ENCODE peak calls at places on chromosomes 7 and 10, in nine cellular contexts. A is body of pancreas, M is mucosa of descending colon, K is HFF-Myc, I is WTC11, Z is stomach, R is testis, Y is lung, X is GM12865. E is an unnamed sample.

GRCh38 chr10:66931340-66931948 is 5.6 kb downstream of the LRRTM3 start:
- DNase-seq in A (no peak), M (no peak), K (peak), I (no peak), Z (no peak), R (no peak), Y (no peak), X (peak), E (no peak)

GRCh38 chr7:77415474-77415821 is 701 bp downstream of the GSAP start:
- DNase-seq in A (peak), M (peak), K (no peak), I (peak), Z (peak), R (peak), Y (no peak), X (peak), E (no peak)

GRCh38 chr7:104267701-104268368 is 60.0 kb upstream of the ORC5 start:
- DNase-seq in A (no peak), M (no peak), K (no peak), I (no peak), Z (no peak), R (no peak), Y (no peak), X (no peak), E (no peak)

GRCh38 chr7:138755331-138755747 is 42.5 kb upstream of the TMEM213 start:
- DNase-seq in A (no peak), M (no peak), K (no peak), I (peak), Z (no peak), R (no peak), Y (no peak), X (no peak), E (no peak)

GRCh38 chr10:86958109-86958830 is at the start of gene SNCG:
- DNase-seq in A (peak), M (no peak), K (no peak), I (no peak), Z (peak), R (peak), Y (no peak), X (no peak), E (no peak)

GRCh38 chr10:88965016-88965415 is 12.4 kb upstream of the ACTA2 start:
- DNase-seq in A (no peak), M (no peak), K (no peak), I (no peak), Z (no peak), R (no peak), Y (no peak), X (no peak), E (no peak)

GRCh38 chr7:5484921-5485320 is 61.3 kb upstream of the TNRC18 start:
- DNase-seq in A (no peak), M (no peak), K (no peak), I (no peak), Z (no peak), R (no peak), Y (no peak), X (no peak), E (no peak)

GRCh38 chr10:71299071-71299759 is 19.8 kb upstream of the SLC29A3 start:
- DNase-seq in A (no peak), M (no peak), K (no peak), I (no peak), Z (no peak), R (no peak), Y (no peak), X (no peak), E (no peak)

GRCh38 chr7:155009570-155010157 is 6.7 kb upstream of the PAXIP1 start:
- DNase-seq in A (no peak), M (no peak), K (no peak), I (peak), Z (no peak), R (no peak), Y (no peak), X (peak), E (no peak)

GRCh38 chr7:142689439-142690168 is 59.7 kb upstream of the PRSS1 start:
- DNase-seq in A (no peak), M (no peak), K (no peak), I (no peak), Z (no peak), R (no peak), Y (no peak), X (no peak), E (no peak)

GRCh38 chr7:44981035-44981706 is 2.4 kb upstream of the MYO1G start:
- DNase-seq in A (no peak), M (no peak), K (no peak), I (no peak), Z (no peak), R (no peak), Y (no peak), X (peak), E (no peak)
- TF ChIP-seq CTCF in A (no peak), M (no peak), K (no peak), I (no peak), Z (no peak), R (no peak), Y (no peak), X (no peak), E (no peak)

GRCh38 chr10:17022898-17023297 is 106.7 kb downstream of the CUBN start:
- DNase-seq in A (no peak), M (no peak), K (no peak), I (no peak), Z (no peak), R (no peak), Y (no peak), X (no peak), E (no peak)

GRCh38 chr10:17024461-17024860 is 105.2 kb downstream of the CUBN start:
- DNase-seq in A (no peak), M (no peak), K (no peak), I (no peak), Z (no peak), R (no peak), Y (no peak), X (no peak), E (no peak)

GRCh38 chr10:17023386-17024298 is 106.0 kb downstream of the CUBN start:
- DNase-seq in A (peak), M (no peak), K (peak), I (no peak), Z (peak), R (peak), Y (peak), X (peak), E (no peak)

GRCh38 chr10:17026686-17027485 is 102.7 kb downstream of the CUBN start:
- DNase-seq in A (no peak), M (no peak), K (no peak), I (no peak), Z (no peak), R (no peak), Y (no peak), X (peak), E (no peak)

GRCh38 chr10:17025444-17026295 is 103.9 kb downstream of the CUBN start:
- DNase-seq in A (peak), M (no peak), K (peak), I (no peak), Z (no peak), R (peak), Y (peak), X (peak), E (no peak)
- TF ChIP-seq CTCF in A (no peak), M (no peak), K (no peak), I (no peak), Z (no peak), R (no peak), Y (no peak), X (no peak), E (no peak)

GRCh38 chr10:104033966-104034365 is 51.7 kb downstream of the COL17A1 start:
- DNase-seq in A (no peak), M (no peak), K (no peak), I (no peak), Z (no peak), R (no peak), Y (no peak), X (no peak), E (no peak)

GRCh38 chr10:104031631-104032030 is 54.0 kb downstream of the COL17A1 start:
- DNase-seq in A (no peak), M (no peak), K (no peak), I (no peak), Z (no peak), R (no peak), Y (no peak), X (no peak), E (no peak)

GRCh38 chr10:104033401-104033930 is 52.2 kb downstream of the COL17A1 start:
- DNase-seq in A (no peak), M (no peak), K (no peak), I (no peak), Z (no peak), R (no peak), Y (no peak), X (no peak), E (no peak)

GRCh38 chr10:104034401-104035053 is 51.2 kb downstream of the COL17A1 start:
- DNase-seq in A (no peak), M (no peak), K (no peak), I (no peak), Z (no peak), R (no peak), Y (no peak), X (no peak), E (no peak)

GRCh38 chr10:104032144-104032775 is 53.4 kb downstream of the COL17A1 start:
- DNase-seq in A (no peak), M (no peak), K (no peak), I (no peak), Z (no peak), R (no peak), Y (no peak), X (no peak), E (no peak)
- TF ChIP-seq CTCF in A (no peak), M (no peak), K (no peak), I (no peak), Z (no peak), R (no peak), Y (no peak), X (no peak), E (no peak)

GRCh38 chr10:133349577-133350011 is 2.4 kb downstream of the PRAP1 start:
- DNase-seq in A (no peak), M (peak), K (no peak), I (no peak), Z (no peak), R (no peak), Y (no peak), X (no peak), E (no peak)

GRCh38 chr10:133350283-133350949 is 3.2 kb downstream of the PRAP1 start:
- DNase-seq in A (no peak), M (peak), K (no peak), I (no peak), Z (no peak), R (no peak), Y (no peak), X (no peak), E (no peak)

GRCh38 chr10:133350950-133351329 is 3.8 kb downstream of the PRAP1 start:
- DNase-seq in A (no peak), M (peak), K (no peak), I (no peak), Z (no peak), R (no peak), Y (no peak), X (no peak), E (no peak)

GRCh38 chr10:133353202-133353959 is 4.4 kb downstream of the FUOM start:
- DNase-seq in A (no peak), M (peak), K (no peak), I (no peak), Z (no peak), R (no peak), Y (no peak), X (no peak), E (no peak)

DNA sequence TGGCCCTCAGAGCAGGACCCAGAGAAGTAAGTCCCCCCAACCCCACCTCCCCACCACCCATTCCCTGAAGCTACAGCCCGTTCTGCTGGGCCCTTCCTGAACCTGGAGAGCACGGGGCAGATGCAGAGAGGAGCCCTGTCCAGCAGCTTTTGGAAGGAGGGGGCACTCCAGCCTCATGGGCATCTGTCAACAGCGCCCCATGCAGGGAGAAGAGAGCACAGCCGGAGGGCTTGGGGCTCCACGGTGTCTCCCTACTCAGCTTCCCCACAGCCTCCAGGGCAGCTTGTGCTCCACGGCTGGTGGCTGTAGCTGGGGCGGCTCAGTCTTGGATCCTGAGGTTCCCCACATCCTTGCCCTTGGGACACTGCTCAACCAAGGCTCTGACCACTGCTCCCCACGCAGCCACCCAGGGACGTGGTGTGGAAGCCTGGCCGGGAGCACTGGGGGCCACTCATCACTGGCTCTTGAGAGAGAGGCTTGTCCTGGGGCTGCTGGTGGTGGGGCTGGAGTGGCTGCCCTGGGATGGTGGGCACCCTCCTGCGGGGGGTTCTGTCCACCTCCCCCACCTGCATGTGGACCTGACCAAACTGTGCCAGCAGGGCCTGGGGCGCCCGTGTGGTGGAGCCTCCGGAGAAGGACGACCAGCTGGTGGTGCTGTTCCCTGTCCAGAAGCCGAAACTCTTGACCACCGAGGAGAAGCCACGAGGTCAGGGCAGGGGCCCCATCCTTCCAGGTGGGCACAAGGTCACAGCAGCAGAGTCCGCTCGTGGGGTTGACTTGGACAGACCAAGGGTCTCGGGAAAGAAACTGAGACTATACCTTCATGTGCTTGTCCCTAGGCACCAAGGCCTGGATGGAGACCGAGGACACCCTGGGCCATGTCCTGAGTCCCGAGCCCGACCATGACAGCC is 4.5 kb downstream of the PRAP1 start:
- DNase-seq in A (no peak), M (peak), K (no peak), I (peak), Z (no peak), R (no peak), Y (no peak), X (no peak), E (no peak)
- TF ChIP-seq CTCF in A (no peak), M (no peak), K (peak), I (no peak), Z (no peak), R (no peak), Y (no peak), X (no peak), E (no peak)

DNA sequence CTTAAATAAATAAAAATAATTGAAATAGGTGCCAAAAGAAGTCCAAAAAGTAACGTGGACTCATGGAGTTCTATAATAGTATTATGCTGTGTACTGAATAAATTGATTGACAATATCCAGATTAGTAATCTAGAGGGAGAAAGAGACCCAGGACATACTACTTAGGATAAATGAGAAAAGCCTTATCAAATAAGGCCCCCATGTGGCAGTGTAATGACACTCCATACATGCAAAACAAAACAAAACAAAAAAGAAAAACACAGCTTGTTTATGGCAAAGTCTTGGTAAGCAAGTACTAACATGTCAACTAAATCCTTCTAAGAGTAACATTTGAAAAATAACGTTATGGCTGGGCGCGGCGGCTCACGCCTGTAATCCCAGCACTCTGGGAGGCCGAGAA is 3.6 kb upstream of the RUNDC3B start:
- DNase-seq in A (no peak), M (no peak), K (no peak), I (no peak), Z (no peak), R (no peak), Y (no peak), X (peak), E (no peak)
- TF ChIP-seq CTCF in A (no peak), M (no peak), K (no peak), I (no peak), Z (no peak), R (no peak), Y (no peak), X (peak), E (peak)

DNA sequence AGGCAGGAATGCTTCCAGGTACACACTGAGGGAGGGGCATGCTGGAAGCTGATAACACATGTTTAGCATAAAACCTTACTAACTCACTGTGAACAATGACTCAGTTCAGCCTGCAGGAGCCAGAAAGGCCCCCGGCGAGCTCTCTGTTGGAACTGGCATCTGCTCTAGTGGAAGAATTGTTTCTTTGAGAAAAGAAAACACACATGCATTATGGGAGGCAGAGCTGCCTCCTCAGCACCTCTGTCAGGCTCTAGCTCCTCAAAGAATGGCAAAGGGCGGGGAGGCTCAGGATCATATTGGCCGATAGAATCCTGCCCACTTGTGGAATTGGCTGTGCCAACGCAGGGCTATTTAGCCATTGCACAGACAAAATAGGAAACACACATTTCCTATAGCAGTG is 338.3 kb downstream of the CXCL12 start:
- DNase-seq in A (peak), M (no peak), K (no peak), I (no peak), Z (peak), R (no peak), Y (no peak), X (no peak), E (no peak)
- TF ChIP-seq CTCF in A (peak), M (no peak), K (peak), I (no peak), Z (no peak), R (no peak), Y (no peak), X (no peak), E (peak)

GRCh38 chr10:63673246-63673645 is 152.0 kb downstream of the REEP3 start:
- DNase-seq in A (no peak), M (no peak), K (no peak), I (no peak), Z (no peak), R (no peak), Y (no peak), X (no peak), E (no peak)

GRCh38 chr10:63670291-63670898 is 149.2 kb downstream of the REEP3 start:
- DNase-seq in A (no peak), M (no peak), K (no peak), I (no peak), Z (no peak), R (no peak), Y (no peak), X (peak), E (no peak)

GRCh38 chr10:63673846-63674245 is 152.6 kb downstream of the REEP3 start:
- DNase-seq in A (no peak), M (no peak), K (no peak), I (no peak), Z (no peak), R (no peak), Y (no peak), X (no peak), E (no peak)

GRCh38 chr10:63671317-63671937 is 150.2 kb downstream of the REEP3 start:
- DNase-seq in A (no peak), M (no peak), K (peak), I (no peak), Z (no peak), R (peak), Y (no peak), X (no peak), E (no peak)

GRCh38 chr10:63672491-63672890 is 151.3 kb downstream of the REEP3 start:
- DNase-seq in A (no peak), M (no peak), K (no peak), I (no peak), Z (no peak), R (no peak), Y (no peak), X (no peak), E (no peak)
- TF ChIP-seq CTCF in A (no peak), M (no peak), K (no peak), I (no peak), Z (no peak), R (no peak), Y (no peak), X (no peak), E (no peak)

DNA sequence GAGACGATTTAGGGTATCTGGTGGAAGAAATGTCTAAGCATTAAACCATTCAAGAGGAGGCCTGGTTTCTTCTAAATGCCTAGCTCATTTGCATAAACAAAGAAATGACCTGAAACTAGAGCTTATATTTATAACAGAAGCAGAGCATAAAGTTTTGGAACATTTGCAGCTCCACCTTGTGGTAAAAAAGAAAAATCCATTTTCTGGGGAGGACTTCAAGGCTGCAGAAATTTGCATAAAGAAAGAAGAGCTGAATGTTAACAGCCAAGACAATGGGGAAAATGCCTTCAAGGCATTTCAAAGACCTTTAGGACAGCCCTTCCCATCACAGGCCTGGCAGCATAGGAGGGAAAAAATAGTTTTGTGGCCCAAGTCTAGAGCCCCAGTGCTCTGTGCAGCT is 362.0 kb downstream of the ZNF248 start:
- DNase-seq in A (no peak), M (no peak), K (no peak), I (no peak), Z (no peak), R (no peak), Y (no peak), X (peak), E (no peak)
- TF ChIP-seq CTCF in A (peak), M (no peak), K (no peak), I (no peak), Z (no peak), R (no peak), Y (no peak), X (peak), E (no peak)

GRCh38 chr10:77251297-77252013 is 386.2 kb downstream of the KCNMA1 start:
- DNase-seq in A (peak), M (no peak), K (no peak), I (peak), Z (peak), R (peak), Y (no peak), X (peak), E (no peak)
- TF ChIP-seq CTCF in A (peak), M (no peak), K (peak), I (peak), Z (no peak), R (no peak), Y (no peak), X (peak), E (peak)

GRCh38 chr7:151406051-151406875 is 3.6 kb downstream of the WDR86 start:
- DNase-seq in A (no peak), M (no peak), K (no peak), I (no peak), Z (no peak), R (no peak), Y (no peak), X (no peak), E (no peak)

GRCh38 chr7:151404216-151405011 is 5.4 kb downstream of the WDR86 start:
- DNase-seq in A (no peak), M (no peak), K (no peak), I (no peak), Z (no peak), R (peak), Y (peak), X (no peak), E (no peak)

GRCh38 chr7:151406886-151407583 is 2.8 kb downstream of the WDR86 start:
- DNase-seq in A (no peak), M (no peak), K (no peak), I (no peak), Z (no peak), R (no peak), Y (no peak), X (no peak), E (no peak)

GRCh38 chr7:151405056-151405455 is 4.8 kb downstream of the WDR86 start:
- DNase-seq in A (no peak), M (no peak), K (no peak), I (no peak), Z (no peak), R (no peak), Y (no peak), X (no peak), E (no peak)

GRCh38 chr7:151405588-151405987 is 4.2 kb downstream of the WDR86 start:
- DNase-seq in A (no peak), M (no peak), K (no peak), I (no peak), Z (no peak), R (no peak), Y (no peak), X (no peak), E (no peak)
- TF ChIP-seq CTCF in A (no peak), M (no peak), K (no peak), I (no peak), Z (no peak), R (no peak), Y (no peak), X (no peak), E (no peak)